ENCODE peak calls at places on chromosomes 7 and 10, in six cellular contexts. I is cardiac muscle cell, D is tibial artery, S is ovary, E is GM23248, V is sigmoid colon. O is an unnamed sample. For H3K36me3, the result is how much of the 10 kb centered on the place peaks cover.

GRCh38 chr10:46311501-46311951 is 24.7 kb downstream of the ANTXRL start:
- DNase-seq in I (no peak), D (peak), S (no peak), E (no peak), V (peak), O (no peak)

GRCh38 chr7:49497471-49497870 is 276.0 kb upstream of the VWC2 start:
- DNase-seq in I (no peak), D (no peak), S (no peak), E (no peak), V (no peak), O (no peak)

GRCh38 chr10:78332013-78332412 is 298.4 kb downstream of the RPS24 start:
- DNase-seq in I (no peak), D (peak), S (peak), E (peak), V (peak), O (no peak)

GRCh38 chr7:27351786-27352185 is 109.2 kb downstream of the EVX1 start:
- DNase-seq in I (no peak), D (no peak), S (no peak), E (no peak), V (no peak), O (no peak)

GRCh38 chr10:108783897-108784296 is 1139.4 kb downstream of the XPNPEP1 start:
- DNase-seq in I (peak), D (no peak), S (no peak), E (peak), V (no peak), O (peak)

GRCh38 chr10:86178401-86179142 is 188.0 kb downstream of the GRID1 start:
- DNase-seq in I (peak), D (peak), S (no peak), E (peak), V (no peak), O (no peak)

GRCh38 chr7:13946181-13946580 is 43.3 kb downstream of the ETV1 start:
- DNase-seq in I (peak), D (no peak), S (no peak), E (peak), V (no peak), O (peak)

GRCh38 chr10:74056081-74056818 is 58.3 kb downstream of the VCL start:
- DNase-seq in I (peak), D (no peak), S (no peak), E (peak), V (no peak), O (peak)

GRCh38 chr10:35533565-35533964 is 71.6 kb upstream of the GJD4 start:
- DNase-seq in I (peak), D (no peak), S (no peak), E (no peak), V (no peak), O (no peak)

GRCh38 chr10:47421057-47421952 is 37.2 kb upstream of the ZNF488 start:
- DNase-seq in I (peak), D (peak), S (no peak), E (peak), V (no peak), O (peak)

GRCh38 chr7:93115796-93116195 is 2.0 kb downstream of the SAMD9 start:
- DNase-seq in I (peak), D (no peak), S (no peak), E (peak), V (no peak), O (peak)

GRCh38 chr10:33315891-33316290 is 18.6 kb downstream of the NRP1 start:
- DNase-seq in I (peak), D (no peak), S (no peak), E (no peak), V (no peak), O (no peak)

GRCh38 chr10:97319671-97320479 is 804 bp downstream of the FRAT1 start:
- DNase-seq in I (no peak), D (peak), S (peak), E (peak), V (peak), O (no peak)

GRCh38 chr10:44830022-44830421 is 81.1 kb upstream of the TMEM72 start:
- DNase-seq in I (peak), D (no peak), S (no peak), E (peak), V (no peak), O (no peak)

GRCh38 chr10:114151486-114151885 is 22.5 kb downstream of the CCDC186 start:
- DNase-seq in I (peak), D (no peak), S (no peak), E (peak), V (no peak), O (peak)

GRCh38 chr7:82234457-82235049 is 209.0 kb downstream of the CACNA2D1 start:
- DNase-seq in I (peak), D (no peak), S (no peak), E (peak), V (no peak), O (no peak)

GRCh38 chr7:69537691-69538090 is 60.6 kb upstream of the AUTS2 start:
- DNase-seq in I (no peak), D (no peak), S (no peak), E (no peak), V (no peak), O (no peak)

GRCh38 chr7:39355664-39356063 is 210.5 kb upstream of the YAE1 start:
- DNase-seq in I (no peak), D (no peak), S (no peak), E (no peak), V (no peak), O (no peak)

GRCh38 chr7:39357648-39358047 is 208.6 kb upstream of the YAE1 start:
- DNase-seq in I (no peak), D (no peak), S (no peak), E (no peak), V (no peak), O (no peak)

GRCh38 chr7:39349452-39350123 is 216.6 kb upstream of the YAE1 start:
- DNase-seq in I (no peak), D (no peak), S (no peak), E (no peak), V (no peak), O (no peak)

GRCh38 chr7:39356531-39356930 is 209.7 kb upstream of the YAE1 start:
- DNase-seq in I (no peak), D (no peak), S (no peak), E (peak), V (no peak), O (no peak)

DNA sequence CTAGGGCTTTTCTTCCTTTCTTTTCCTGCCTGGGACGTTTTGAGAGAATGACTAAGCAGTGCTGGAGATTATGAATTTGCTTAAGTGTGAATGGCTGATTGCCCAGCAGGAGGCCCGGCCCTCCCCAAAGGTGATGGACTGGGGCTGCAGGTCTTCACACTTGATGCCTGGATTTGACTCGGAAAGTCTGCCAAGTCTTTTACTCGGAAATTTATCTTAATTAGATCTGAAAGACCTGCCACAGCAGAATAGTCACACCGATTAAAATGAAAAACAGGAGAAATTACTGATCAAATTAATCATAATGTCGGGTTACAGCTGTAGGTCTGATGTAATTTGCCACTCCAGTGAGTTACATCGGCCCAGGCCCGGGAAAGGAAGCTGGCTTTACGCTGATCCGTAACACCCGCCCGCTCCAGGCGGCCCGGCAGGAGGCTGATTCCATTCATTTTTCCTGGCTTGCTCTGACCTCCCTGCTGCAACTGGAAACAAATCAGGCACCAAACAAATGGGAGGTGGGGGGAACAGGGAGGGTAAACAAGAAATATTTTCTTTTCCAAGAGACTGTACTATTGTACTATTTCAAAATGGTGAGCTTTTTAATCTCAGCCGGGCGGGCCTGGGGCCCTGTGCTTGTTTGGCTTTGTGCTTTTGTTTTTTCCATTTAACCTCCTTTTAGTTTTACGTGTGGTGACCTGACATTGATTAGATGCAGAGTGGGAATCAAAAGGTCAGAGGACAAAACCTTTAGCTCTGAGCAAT is 212.4 kb upstream of the YAE1 start:
- DNase-seq in I (peak), D (no peak), S (peak), E (peak), V (peak), O (peak)
- H3K4me3 ChIP-seq in I (no peak), D (no peak), S (no peak), E (peak), V (no peak), O (no peak)

GRCh38 chr7:2587134-2587533 is 28.4 kb downstream of the IQCE start:
- DNase-seq in I (no peak), D (no peak), S (no peak), E (no peak), V (no peak), O (no peak)
- H3K36me3 ChIP-seq in I (under half), D (under half), S (under half), E (under half), V (under half), O (under half)

GRCh38 chr7:116034411-116034810 is 3.8 kb upstream of the TFEC start:
- DNase-seq in I (no peak), D (no peak), S (no peak), E (no peak), V (no peak), O (no peak)

GRCh38 chr7:116032886-116033285 is 2.3 kb upstream of the TFEC start:
- DNase-seq in I (no peak), D (no peak), S (no peak), E (no peak), V (no peak), O (no peak)

GRCh38 chr7:116028808-116029207 is 1.8 kb downstream of the TFEC start:
- DNase-seq in I (no peak), D (no peak), S (no peak), E (no peak), V (no peak), O (no peak)

GRCh38 chr7:116025098-116025809 is 5.3 kb downstream of the TFEC start:
- DNase-seq in I (peak), D (no peak), S (no peak), E (peak), V (no peak), O (peak)

GRCh38 chr7:116030626-116031276 is at the start of gene TFEC:
- DNase-seq in I (peak), D (no peak), S (no peak), E (no peak), V (no peak), O (peak)
- H3K4me3 ChIP-seq in I (no peak), D (peak), S (no peak), E (no peak), V (no peak), O (no peak)

DNA sequence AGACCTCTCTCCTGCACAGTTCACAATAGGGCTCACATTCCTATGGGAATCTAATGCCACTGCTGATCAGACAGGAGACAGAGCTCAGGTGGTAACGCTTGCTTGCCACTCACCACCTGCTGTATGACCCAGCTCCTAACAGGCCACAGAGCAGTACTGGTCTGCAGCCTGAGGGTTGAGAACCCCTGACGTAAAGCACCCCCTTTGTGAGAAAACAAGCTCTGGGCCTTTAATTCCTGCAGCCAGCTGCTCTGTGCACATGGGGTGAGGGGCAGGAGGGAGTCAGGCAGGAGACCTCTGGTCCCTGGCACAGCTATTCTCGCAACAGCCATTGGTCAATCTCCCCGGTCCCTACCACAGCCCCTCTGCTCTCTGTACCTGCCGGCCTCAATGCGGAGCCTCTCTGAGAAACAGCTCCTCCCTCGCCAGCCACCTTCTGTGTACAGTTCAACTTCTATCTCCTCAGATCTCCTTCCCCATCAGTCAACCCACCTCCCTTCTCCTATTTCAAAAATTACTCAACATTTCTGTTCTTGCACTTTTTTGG is 102.0 kb downstream of the LANCL2 start:
- DNase-seq in I (no peak), D (no peak), S (no peak), E (no peak), V (no peak), O (no peak)
- H3K36me3 ChIP-seq in I (under half), D (under half), S (under half), E (under half), V (under half), O (under half)

DNA sequence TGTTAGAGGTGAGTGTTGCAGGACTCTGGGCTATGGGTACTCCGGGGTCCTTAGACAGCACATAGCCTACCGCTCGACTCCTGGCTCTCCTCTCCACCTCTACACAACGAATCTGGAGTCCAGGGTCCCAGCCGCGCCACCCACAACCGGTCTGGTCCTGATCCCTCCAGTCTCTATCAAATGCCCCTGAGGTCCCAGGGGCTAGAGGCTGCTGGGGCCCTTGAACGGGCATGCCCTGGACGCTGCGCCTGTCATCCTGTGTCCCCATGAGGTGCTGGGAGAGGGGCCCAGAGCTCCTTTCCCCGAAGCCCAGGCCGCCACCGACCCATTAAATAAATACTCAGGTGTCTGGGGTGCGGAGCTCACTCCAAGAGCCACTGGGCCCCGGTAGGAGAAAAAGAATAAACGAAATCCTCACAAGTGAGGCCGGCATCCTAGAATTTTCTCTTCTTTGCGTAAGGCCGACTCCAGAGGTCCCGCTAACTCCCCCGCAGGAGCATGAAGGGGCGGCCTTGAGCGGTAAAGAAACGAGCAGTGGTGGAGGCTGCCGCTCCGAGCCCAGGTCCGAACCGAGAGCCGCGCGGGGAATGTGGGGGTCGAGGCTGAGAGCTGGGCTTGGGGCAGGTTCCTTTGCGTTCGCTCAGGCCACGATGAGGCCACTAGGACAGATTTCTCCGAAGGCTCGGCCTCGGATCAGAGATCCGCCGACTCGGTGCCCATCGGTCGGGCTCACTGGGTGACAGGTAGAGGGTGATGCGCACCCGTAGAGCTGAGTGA is 166.7 kb downstream of the NRF1 start:
- DNase-seq in I (no peak), D (no peak), S (no peak), E (no peak), V (no peak), O (no peak)
- H3K4me3 ChIP-seq in I (no peak), D (no peak), S (no peak), E (no peak), V (no peak), O (no peak)

DNA sequence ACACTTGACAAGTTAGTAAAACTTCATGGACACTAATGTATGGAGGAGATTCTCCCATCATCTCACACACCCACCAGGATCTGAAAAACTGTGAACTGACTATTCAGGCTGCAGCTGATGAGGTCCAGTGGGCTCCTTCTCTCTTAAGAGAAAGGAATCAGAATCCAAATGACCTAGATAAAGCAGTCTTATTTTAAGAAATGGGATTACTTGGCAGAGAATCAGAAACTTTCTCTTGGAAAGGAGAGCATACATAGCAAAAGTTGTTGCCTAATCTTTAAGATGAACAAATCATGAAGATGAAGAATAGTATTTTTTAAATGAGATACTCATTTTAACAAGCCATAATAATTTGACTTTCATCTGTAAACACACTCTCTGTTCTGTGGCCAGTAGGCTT is 53.8 kb downstream of the DLD start:
- DNase-seq in I (no peak), D (no peak), S (no peak), E (no peak), V (no peak), O (no peak)
- H3K36me3 ChIP-seq in I (under half), D (under half), S (under half), E (under half), V (under half), O (half or more)

GRCh38 chr10:69772933-69773704 is 28.6 kb upstream of the COL13A1 start:
- DNase-seq in I (no peak), D (no peak), S (no peak), E (no peak), V (peak), O (no peak)

GRCh38 chr10:69780070-69780469 is 21.6 kb upstream of the COL13A1 start:
- DNase-seq in I (no peak), D (no peak), S (no peak), E (no peak), V (no peak), O (no peak)

GRCh38 chr10:69769395-69769989 is 32.2 kb upstream of the COL13A1 start:
- DNase-seq in I (peak), D (peak), S (peak), E (peak), V (no peak), O (peak)

DNA sequence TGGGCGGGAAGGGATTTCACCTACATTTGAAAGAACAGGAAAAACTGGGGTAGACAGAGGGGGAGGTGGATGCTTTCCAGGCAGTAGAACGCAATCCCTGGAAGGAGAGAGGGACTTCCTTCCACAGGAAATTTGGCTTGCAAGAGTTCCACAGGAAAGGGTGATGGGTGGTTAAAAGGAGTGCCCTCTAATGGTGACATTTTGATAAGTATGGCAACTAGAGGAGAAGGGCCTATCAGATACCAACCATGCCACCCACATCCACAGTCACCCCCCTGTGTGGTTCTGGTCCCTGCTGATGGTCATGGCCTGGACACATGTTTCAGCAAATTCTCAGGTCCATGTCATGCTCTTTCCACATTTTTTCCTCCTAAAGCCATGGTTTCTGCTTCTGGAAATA is 27.1 kb upstream of the COL13A1 start:
- DNase-seq in I (no peak), D (no peak), S (no peak), E (no peak), V (peak), O (no peak)
- H3K4me3 ChIP-seq in I (no peak), D (no peak), S (no peak), E (no peak), V (no peak), O (no peak)

DNA sequence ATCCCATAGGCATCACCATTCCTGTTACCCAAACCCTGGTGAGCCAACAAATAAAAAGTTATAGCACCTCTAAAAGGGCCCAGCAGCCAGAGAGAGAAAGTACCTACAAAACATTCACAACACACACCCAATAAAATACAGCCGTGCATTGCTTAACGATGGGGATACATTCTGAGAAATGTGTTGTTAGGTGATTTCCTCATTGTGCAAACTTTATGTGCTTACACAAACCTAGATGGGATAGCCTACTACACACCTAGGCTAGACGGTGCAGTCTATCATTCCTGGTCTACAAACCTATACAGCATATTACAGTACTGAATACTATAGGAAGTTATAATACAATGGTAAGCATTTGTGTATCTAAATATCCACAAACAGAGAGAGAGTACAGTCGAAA is 44.9 kb upstream of the UCN3 start:
- DNase-seq in I (no peak), D (no peak), S (no peak), E (no peak), V (no peak), O (no peak)
- H3K36me3 ChIP-seq in I (under half), D (under half), S (under half), E (under half), V (under half), O (under half)